ENCODE peak calls at places on chromosome 22, in five cellular contexts. L, A, H, X and C are unnamed samples.

GRCh38 chr22:44108806-44109385 is 71.8 kb upstream of the PARVG start:
- DNase-seq in L (no peak), A (no peak), H (no peak), X (no peak), C (no peak)

GRCh38 chr22:47335460-47335859 is 573.0 kb downstream of the TBC1D22A start:
- DNase-seq in L (no peak), A (no peak), H (no peak), X (no peak), C (no peak)

GRCh38 chr22:21443057-21443734 is 24.0 kb upstream of the TMEM191C start:
- DNase-seq in L (no peak), A (no peak), H (no peak), X (no peak), C (no peak)

GRCh38 chr22:50183141-50183971 is 2.4 kb upstream of the TRABD start:
- DNase-seq in L (no peak), A (no peak), H (no peak), X (no peak), C (no peak)

GRCh38 chr22:27642104-27642800 is 159.3 kb downstream of the MN1 start:
- DNase-seq in L (no peak), A (no peak), H (no peak), X (no peak), C (no peak)

GRCh38 chr22:30830907-30831306 is 136.2 kb downstream of the OSBP2 start:
- DNase-seq in L (no peak), A (no peak), H (no peak), X (no peak), C (no peak)

GRCh38 chr22:37231406-37232139 is 12.5 kb downstream of the RAC2 start:
- DNase-seq in L (no peak), A (no peak), H (peak), X (no peak), C (no peak)

GRCh38 chr22:49763696-49764095 is 64.0 kb downstream of the BRD1 start:
- DNase-seq in L (no peak), A (no peak), H (no peak), X (no peak), C (no peak)

GRCh38 chr22:45997775-45998637 is 21.0 kb upstream of the WNT7B start:
- DNase-seq in L (no peak), A (no peak), H (no peak), X (no peak), C (no peak)

GRCh38 chr22:24526191-24526590 is 28.7 kb downstream of the GUCD1 start:
- DNase-seq in L (no peak), A (no peak), H (no peak), X (no peak), C (no peak)

GRCh38 chr22:47259990-47260389 is 497.5 kb downstream of the TBC1D22A start:
- DNase-seq in L (no peak), A (no peak), H (no peak), X (no peak), C (no peak)

GRCh38 chr22:47564651-47565050 is 802.2 kb downstream of the TBC1D22A start:
- DNase-seq in L (no peak), A (no peak), H (no peak), X (no peak), C (no peak)

GRCh38 chr22:17847360-17848078 is 73.2 kb upstream of the BID start:
- DNase-seq in L (no peak), A (no peak), H (no peak), X (no peak), C (no peak)

GRCh38 chr22:28906312-28906711 is 22.9 kb downstream of the ZNRF3 start:
- DNase-seq in L (no peak), A (no peak), H (no peak), X (no peak), C (no peak)

GRCh38 chr22:49267996-49268395 is 559.7 kb downstream of the BRD1 start:
- DNase-seq in L (no peak), A (no peak), H (no peak), X (no peak), C (no peak)

GRCh38 chr22:44084044-44084772 is 60.1 kb downstream of the PARVB start:
- DNase-seq in L (no peak), A (no peak), H (no peak), X (no peak), C (no peak)

GRCh38 chr22:27107824-27108223 is 450.4 kb downstream of the MIAT start:
- DNase-seq in L (no peak), A (no peak), H (no peak), X (no peak), C (no peak)

GRCh38 chr22:45212306-45212709 is 28.4 kb downstream of the KIAA0930 start:
- DNase-seq in L (no peak), A (no peak), H (no peak), X (no peak), C (no peak)

GRCh38 chr22:20438678-20439492 is 1.3 kb upstream of the SCARF2 start:
- DNase-seq in L (no peak), A (no peak), H (no peak), X (no peak), C (no peak)

GRCh38 chr22:26410398-26410797 is 18.7 kb upstream of the ASPHD2 start:
- DNase-seq in L (no peak), A (no peak), H (no peak), X (no peak), C (no peak)

GRCh38 chr22:38572065-38572464 is 2.1 kb upstream of the DMC1 start:
- DNase-seq in L (no peak), A (no peak), H (peak), X (peak), C (no peak)

GRCh38 chr22:21952586-21953571 is at the start of gene PPM1F:
- DNase-seq in L (peak), A (peak), H (peak), X (peak), C (peak)

GRCh38 chr22:49944399-49944891 is 16.1 kb upstream of the PIM3 start:
- DNase-seq in L (no peak), A (no peak), H (no peak), X (no peak), C (no peak)

GRCh38 chr22:40694409-40694808 is 15.1 kb downstream of the MCHR1 start:
- DNase-seq in L (no peak), A (peak), H (no peak), X (no peak), C (no peak)

GRCh38 chr22:47158457-47158856 is 396.0 kb downstream of the TBC1D22A start:
- DNase-seq in L (no peak), A (no peak), H (no peak), X (no peak), C (no peak)

GRCh38 chr22:37020192-37020479 is 594 bp downstream of the MPST start:
- DNase-seq in L (no peak), A (no peak), H (no peak), X (no peak), C (no peak)

GRCh38 chr22:23064381-23065068 is 5.8 kb upstream of the GNAZ start:
- DNase-seq in L (no peak), A (no peak), H (no peak), X (no peak), C (no peak)

GRCh38 chr22:42928969-42929837 is 72.1 kb upstream of the ARFGAP3 start:
- DNase-seq in L (no peak), A (no peak), H (no peak), X (no peak), C (no peak)

GRCh38 chr22:45296628-45297297 is 12.0 kb downstream of the UPK3A start:
- DNase-seq in L (no peak), A (no peak), H (peak), X (peak), C (peak)